ENCODE peak calls at places on chromosomes 12 and 14, in ten cellular contexts. One of them, this sample, is unnamed.

GRCh38 chr12:386651-387050 is 2.5 kb downstream of the KDM5A start:
- DNase-seq in activated CD4-positive, CD25-positive, alpha-beta regulatory T cell: no peak
- DNase-seq in H7: no peak
- DNase-seq in stromal cell of bone marrow: no peak
- DNase-seq in ascending aorta: no peak
- DNase-seq in mesendoderm: peak
- DNase-seq in foreskin keratinocyte: no peak
- DNase-seq in tibial nerve: no peak
- DNase-seq in left cardiac atrium: no peak
- DNase-seq in stimulated activated CD8-positive, alpha-beta memory T cell treated with anti-CD3 and anti-CD28 coated beads, Interleukin-2, amount 100 ng/mL, for 48 hours: no peak
- DNase-seq in this sample: no peak

GRCh38 chr12:119153477-119154434 is 25.0 kb upstream of the HSPB8 start:
- DNase-seq in tibial nerve: no peak
- DNase-seq in left cardiac atrium: peak
- DNase-seq in mesendoderm: peak
- DNase-seq in ascending aorta: no peak
- DNase-seq in activated CD4-positive, CD25-positive, alpha-beta regulatory T cell: no peak
- DNase-seq in foreskin keratinocyte: no peak
- DNase-seq in stimulated activated CD8-positive, alpha-beta memory T cell treated with anti-CD3 and anti-CD28 coated beads, Interleukin-2, amount 100 ng/mL, for 48 hours: no peak
- DNase-seq in stromal cell of bone marrow: peak
- DNase-seq in H7: peak
- DNase-seq in this sample: no peak

GRCh38 chr12:115885040-115885439 is 392.5 kb downstream of the MED13L start:
- DNase-seq in foreskin keratinocyte: no peak
- DNase-seq in ascending aorta: no peak
- DNase-seq in mesendoderm: no peak
- DNase-seq in tibial nerve: no peak
- DNase-seq in stromal cell of bone marrow: no peak
- DNase-seq in activated CD4-positive, CD25-positive, alpha-beta regulatory T cell: no peak
- DNase-seq in H7: no peak
- DNase-seq in stimulated activated CD8-positive, alpha-beta memory T cell treated with anti-CD3 and anti-CD28 coated beads, Interleukin-2, amount 100 ng/mL, for 48 hours: no peak
- DNase-seq in left cardiac atrium: no peak
- DNase-seq in this sample: no peak

GRCh38 chr14:101808020-101808641 is 46.6 kb downstream of the PPP2R5C start:
- DNase-seq in stromal cell of bone marrow: no peak
- DNase-seq in activated CD4-positive, CD25-positive, alpha-beta regulatory T cell: no peak
- DNase-seq in H7: peak
- DNase-seq in stimulated activated CD8-positive, alpha-beta memory T cell treated with anti-CD3 and anti-CD28 coated beads, Interleukin-2, amount 100 ng/mL, for 48 hours: no peak
- DNase-seq in mesendoderm: peak
- DNase-seq in foreskin keratinocyte: no peak
- DNase-seq in left cardiac atrium: no peak
- DNase-seq in ascending aorta: no peak
- DNase-seq in tibial nerve: no peak
- DNase-seq in this sample: no peak

GRCh38 chr12:42568952-42569916 is 20.3 kb downstream of the PRICKLE1 start:
- DNase-seq in mesendoderm: peak
- DNase-seq in foreskin keratinocyte: no peak
- DNase-seq in stimulated activated CD8-positive, alpha-beta memory T cell treated with anti-CD3 and anti-CD28 coated beads, Interleukin-2, amount 100 ng/mL, for 48 hours: no peak
- DNase-seq in stromal cell of bone marrow: no peak
- DNase-seq in left cardiac atrium: no peak
- DNase-seq in ascending aorta: no peak
- DNase-seq in H7: no peak
- DNase-seq in activated CD4-positive, CD25-positive, alpha-beta regulatory T cell: no peak
- DNase-seq in tibial nerve: no peak
- DNase-seq in this sample: peak

GRCh38 chr12:39878753-39879152 is 227.1 kb downstream of the SLC2A13 start:
- DNase-seq in foreskin keratinocyte: no peak
- DNase-seq in H7: no peak
- DNase-seq in mesendoderm: peak
- DNase-seq in stromal cell of bone marrow: no peak
- DNase-seq in activated CD4-positive, CD25-positive, alpha-beta regulatory T cell: no peak
- DNase-seq in left cardiac atrium: no peak
- DNase-seq in stimulated activated CD8-positive, alpha-beta memory T cell treated with anti-CD3 and anti-CD28 coated beads, Interleukin-2, amount 100 ng/mL, for 48 hours: no peak
- DNase-seq in tibial nerve: no peak
- DNase-seq in ascending aorta: no peak
- DNase-seq in this sample: no peak

GRCh38 chr12:67391034-67391433 is 121.9 kb downstream of the CAND1 start:
- DNase-seq in left cardiac atrium: no peak
- DNase-seq in H7: no peak
- DNase-seq in ascending aorta: no peak
- DNase-seq in tibial nerve: no peak
- DNase-seq in stromal cell of bone marrow: peak
- DNase-seq in foreskin keratinocyte: no peak
- DNase-seq in mesendoderm: no peak
- DNase-seq in activated CD4-positive, CD25-positive, alpha-beta regulatory T cell: no peak
- DNase-seq in stimulated activated CD8-positive, alpha-beta memory T cell treated with anti-CD3 and anti-CD28 coated beads, Interleukin-2, amount 100 ng/mL, for 48 hours: no peak
- DNase-seq in this sample: no peak

GRCh38 chr14:106201376-106201775 is 675.0 kb downstream of the TMEM121 start:
- DNase-seq in H7: no peak
- DNase-seq in left cardiac atrium: no peak
- DNase-seq in foreskin keratinocyte: no peak
- DNase-seq in stromal cell of bone marrow: no peak
- DNase-seq in activated CD4-positive, CD25-positive, alpha-beta regulatory T cell: no peak
- DNase-seq in stimulated activated CD8-positive, alpha-beta memory T cell treated with anti-CD3 and anti-CD28 coated beads, Interleukin-2, amount 100 ng/mL, for 48 hours: no peak
- DNase-seq in tibial nerve: no peak
- DNase-seq in ascending aorta: no peak
- DNase-seq in mesendoderm: no peak
- DNase-seq in this sample: no peak

GRCh38 chr12:52010152-52010622 is 3.4 kb downstream of the TAMALIN start:
- DNase-seq in stromal cell of bone marrow: peak
- DNase-seq in activated CD4-positive, CD25-positive, alpha-beta regulatory T cell: no peak
- DNase-seq in tibial nerve: peak
- DNase-seq in ascending aorta: no peak
- DNase-seq in mesendoderm: peak
- DNase-seq in stimulated activated CD8-positive, alpha-beta memory T cell treated with anti-CD3 and anti-CD28 coated beads, Interleukin-2, amount 100 ng/mL, for 48 hours: no peak
- DNase-seq in left cardiac atrium: peak
- DNase-seq in H7: peak
- DNase-seq in foreskin keratinocyte: no peak
- DNase-seq in this sample: no peak

GRCh38 chr12:10607885-10608458 is 5.4 kb downstream of the MAGOHB start:
- DNase-seq in mesendoderm: peak
- DNase-seq in activated CD4-positive, CD25-positive, alpha-beta regulatory T cell: no peak
- DNase-seq in ascending aorta: no peak
- DNase-seq in H7: peak
- DNase-seq in tibial nerve: no peak
- DNase-seq in left cardiac atrium: no peak
- DNase-seq in foreskin keratinocyte: no peak
- DNase-seq in stromal cell of bone marrow: no peak
- DNase-seq in stimulated activated CD8-positive, alpha-beta memory T cell treated with anti-CD3 and anti-CD28 coated beads, Interleukin-2, amount 100 ng/mL, for 48 hours: no peak
- DNase-seq in this sample: no peak

GRCh38 chr12:21613931-21614330 is 9.3 kb upstream of the GYS2 start:
- DNase-seq in H7: peak
- DNase-seq in left cardiac atrium: no peak
- DNase-seq in mesendoderm: peak
- DNase-seq in activated CD4-positive, CD25-positive, alpha-beta regulatory T cell: no peak
- DNase-seq in foreskin keratinocyte: no peak
- DNase-seq in ascending aorta: no peak
- DNase-seq in stromal cell of bone marrow: no peak
- DNase-seq in stimulated activated CD8-positive, alpha-beta memory T cell treated with anti-CD3 and anti-CD28 coated beads, Interleukin-2, amount 100 ng/mL, for 48 hours: no peak
- DNase-seq in tibial nerve: no peak
- DNase-seq in this sample: no peak

GRCh38 chr12:49292729-49293055 is 2.3 kb upstream of the PRPH start:
- DNase-seq in mesendoderm: no peak
- DNase-seq in activated CD4-positive, CD25-positive, alpha-beta regulatory T cell: no peak
- DNase-seq in tibial nerve: no peak
- DNase-seq in foreskin keratinocyte: no peak
- DNase-seq in stimulated activated CD8-positive, alpha-beta memory T cell treated with anti-CD3 and anti-CD28 coated beads, Interleukin-2, amount 100 ng/mL, for 48 hours: no peak
- DNase-seq in H7: no peak
- DNase-seq in left cardiac atrium: no peak
- DNase-seq in ascending aorta: no peak
- DNase-seq in stromal cell of bone marrow: no peak
- DNase-seq in this sample: no peak

GRCh38 chr14:77641534-77642341 is 25.3 kb upstream of the SPTLC2 start:
- DNase-seq in activated CD4-positive, CD25-positive, alpha-beta regulatory T cell: peak
- DNase-seq in mesendoderm: no peak
- DNase-seq in stromal cell of bone marrow: no peak
- DNase-seq in stimulated activated CD8-positive, alpha-beta memory T cell treated with anti-CD3 and anti-CD28 coated beads, Interleukin-2, amount 100 ng/mL, for 48 hours: peak
- DNase-seq in tibial nerve: peak
- DNase-seq in left cardiac atrium: peak
- DNase-seq in H7: peak
- DNase-seq in ascending aorta: no peak
- DNase-seq in foreskin keratinocyte: no peak
- DNase-seq in this sample: peak

GRCh38 chr14:64478634-64479250 is 13.4 kb downstream of the AKAP5 start:
- DNase-seq in stromal cell of bone marrow: no peak
- DNase-seq in tibial nerve: no peak
- DNase-seq in stimulated activated CD8-positive, alpha-beta memory T cell treated with anti-CD3 and anti-CD28 coated beads, Interleukin-2, amount 100 ng/mL, for 48 hours: no peak
- DNase-seq in H7: no peak
- DNase-seq in foreskin keratinocyte: no peak
- DNase-seq in activated CD4-positive, CD25-positive, alpha-beta regulatory T cell: no peak
- DNase-seq in ascending aorta: no peak
- DNase-seq in mesendoderm: no peak
- DNase-seq in left cardiac atrium: no peak
- DNase-seq in this sample: peak

GRCh38 chr12:45049912-45050318 is 984 bp downstream of the DBX2 start:
- DNase-seq in activated CD4-positive, CD25-positive, alpha-beta regulatory T cell: no peak
- DNase-seq in ascending aorta: no peak
- DNase-seq in stromal cell of bone marrow: no peak
- DNase-seq in foreskin keratinocyte: peak
- DNase-seq in H7: no peak
- DNase-seq in stimulated activated CD8-positive, alpha-beta memory T cell treated with anti-CD3 and anti-CD28 coated beads, Interleukin-2, amount 100 ng/mL, for 48 hours: no peak
- DNase-seq in mesendoderm: peak
- DNase-seq in left cardiac atrium: peak
- DNase-seq in tibial nerve: no peak
- DNase-seq in this sample: no peak

GRCh38 chr12:97148941-97149559 is 242.0 kb downstream of the NEDD1 start:
- DNase-seq in mesendoderm: peak
- DNase-seq in stromal cell of bone marrow: no peak
- DNase-seq in left cardiac atrium: peak
- DNase-seq in activated CD4-positive, CD25-positive, alpha-beta regulatory T cell: peak
- DNase-seq in stimulated activated CD8-positive, alpha-beta memory T cell treated with anti-CD3 and anti-CD28 coated beads, Interleukin-2, amount 100 ng/mL, for 48 hours: peak
- DNase-seq in ascending aorta: no peak
- DNase-seq in tibial nerve: peak
- DNase-seq in foreskin keratinocyte: no peak
- DNase-seq in H7: peak
- DNase-seq in this sample: no peak

GRCh38 chr12:53230971-53231858 is 794 bp downstream of the RARG start:
- DNase-seq in stimulated activated CD8-positive, alpha-beta memory T cell treated with anti-CD3 and anti-CD28 coated beads, Interleukin-2, amount 100 ng/mL, for 48 hours: no peak
- DNase-seq in foreskin keratinocyte: no peak
- DNase-seq in left cardiac atrium: peak
- DNase-seq in stromal cell of bone marrow: no peak
- DNase-seq in H7: peak
- DNase-seq in mesendoderm: no peak
- DNase-seq in ascending aorta: no peak
- DNase-seq in activated CD4-positive, CD25-positive, alpha-beta regulatory T cell: no peak
- DNase-seq in tibial nerve: no peak
- DNase-seq in this sample: no peak

GRCh38 chr14:71070169-71070568 is 162.9 kb downstream of the PCNX1 start:
- DNase-seq in stromal cell of bone marrow: peak
- DNase-seq in stimulated activated CD8-positive, alpha-beta memory T cell treated with anti-CD3 and anti-CD28 coated beads, Interleukin-2, amount 100 ng/mL, for 48 hours: no peak
- DNase-seq in H7: no peak
- DNase-seq in activated CD4-positive, CD25-positive, alpha-beta regulatory T cell: no peak
- DNase-seq in left cardiac atrium: no peak
- DNase-seq in ascending aorta: no peak
- DNase-seq in foreskin keratinocyte: peak
- DNase-seq in tibial nerve: no peak
- DNase-seq in mesendoderm: no peak
- DNase-seq in this sample: no peak

GRCh38 chr14:31992051-31992450 is 85.1 kb upstream of the ARHGAP5 start:
- DNase-seq in stimulated activated CD8-positive, alpha-beta memory T cell treated with anti-CD3 and anti-CD28 coated beads, Interleukin-2, amount 100 ng/mL, for 48 hours: no peak
- DNase-seq in stromal cell of bone marrow: peak
- DNase-seq in mesendoderm: no peak
- DNase-seq in H7: no peak
- DNase-seq in left cardiac atrium: no peak
- DNase-seq in activated CD4-positive, CD25-positive, alpha-beta regulatory T cell: no peak
- DNase-seq in tibial nerve: no peak
- DNase-seq in foreskin keratinocyte: peak
- DNase-seq in ascending aorta: no peak
- DNase-seq in this sample: no peak

GRCh38 chr12:55068416-55069010 is 48.7 kb downstream of the NEUROD4 start:
- DNase-seq in stromal cell of bone marrow: peak
- DNase-seq in tibial nerve: no peak
- DNase-seq in mesendoderm: peak
- DNase-seq in H7: peak
- DNase-seq in left cardiac atrium: no peak
- DNase-seq in stimulated activated CD8-positive, alpha-beta memory T cell treated with anti-CD3 and anti-CD28 coated beads, Interleukin-2, amount 100 ng/mL, for 48 hours: no peak
- DNase-seq in activated CD4-positive, CD25-positive, alpha-beta regulatory T cell: no peak
- DNase-seq in ascending aorta: no peak
- DNase-seq in foreskin keratinocyte: peak
- DNase-seq in this sample: no peak

GRCh38 chr12:5965950-5966383 is 20.9 kb upstream of the ANO2 start:
- DNase-seq in ascending aorta: no peak
- DNase-seq in tibial nerve: no peak
- DNase-seq in mesendoderm: peak
- DNase-seq in left cardiac atrium: peak
- DNase-seq in foreskin keratinocyte: no peak
- DNase-seq in activated CD4-positive, CD25-positive, alpha-beta regulatory T cell: peak
- DNase-seq in H7: peak
- DNase-seq in stromal cell of bone marrow: peak
- DNase-seq in stimulated activated CD8-positive, alpha-beta memory T cell treated with anti-CD3 and anti-CD28 coated beads, Interleukin-2, amount 100 ng/mL, for 48 hours: peak
- DNase-seq in this sample: peak

GRCh38 chr12:121812320-121812871 is 8.6 kb downstream of the SETD1B start:
- DNase-seq in left cardiac atrium: peak
- DNase-seq in tibial nerve: peak
- DNase-seq in foreskin keratinocyte: no peak
- DNase-seq in stromal cell of bone marrow: no peak
- DNase-seq in stimulated activated CD8-positive, alpha-beta memory T cell treated with anti-CD3 and anti-CD28 coated beads, Interleukin-2, amount 100 ng/mL, for 48 hours: no peak
- DNase-seq in activated CD4-positive, CD25-positive, alpha-beta regulatory T cell: no peak
- DNase-seq in H7: peak
- DNase-seq in ascending aorta: no peak
- DNase-seq in mesendoderm: peak
- DNase-seq in this sample: no peak

GRCh38 chr12:107320929-107321618 is 227.7 kb upstream of the CRY1 start:
- DNase-seq in activated CD4-positive, CD25-positive, alpha-beta regulatory T cell: peak
- DNase-seq in stimulated activated CD8-positive, alpha-beta memory T cell treated with anti-CD3 and anti-CD28 coated beads, Interleukin-2, amount 100 ng/mL, for 48 hours: peak
- DNase-seq in left cardiac atrium: peak
- DNase-seq in stromal cell of bone marrow: no peak
- DNase-seq in mesendoderm: peak
- DNase-seq in ascending aorta: no peak
- DNase-seq in tibial nerve: no peak
- DNase-seq in H7: peak
- DNase-seq in foreskin keratinocyte: peak
- DNase-seq in this sample: no peak

GRCh38 chr12:49489720-49490119 is 49.1 kb upstream of the KCNH3 start:
- DNase-seq in stimulated activated CD8-positive, alpha-beta memory T cell treated with anti-CD3 and anti-CD28 coated beads, Interleukin-2, amount 100 ng/mL, for 48 hours: no peak
- DNase-seq in activated CD4-positive, CD25-positive, alpha-beta regulatory T cell: no peak
- DNase-seq in stromal cell of bone marrow: no peak
- DNase-seq in left cardiac atrium: no peak
- DNase-seq in mesendoderm: no peak
- DNase-seq in ascending aorta: no peak
- DNase-seq in H7: peak
- DNase-seq in foreskin keratinocyte: peak
- DNase-seq in tibial nerve: no peak
- DNase-seq in this sample: no peak

GRCh38 chr12:119419371-119419770 is 84.8 kb downstream of the CCDC60 start:
- DNase-seq in ascending aorta: no peak
- DNase-seq in H7: no peak
- DNase-seq in activated CD4-positive, CD25-positive, alpha-beta regulatory T cell: no peak
- DNase-seq in stromal cell of bone marrow: no peak
- DNase-seq in foreskin keratinocyte: no peak
- DNase-seq in left cardiac atrium: no peak
- DNase-seq in stimulated activated CD8-positive, alpha-beta memory T cell treated with anti-CD3 and anti-CD28 coated beads, Interleukin-2, amount 100 ng/mL, for 48 hours: no peak
- DNase-seq in mesendoderm: no peak
- DNase-seq in tibial nerve: no peak
- DNase-seq in this sample: no peak

GRCh38 chr12:98896938-98897337 is 251.8 kb downstream of the APAF1 start:
- DNase-seq in activated CD4-positive, CD25-positive, alpha-beta regulatory T cell: no peak
- DNase-seq in tibial nerve: no peak
- DNase-seq in mesendoderm: peak
- DNase-seq in stimulated activated CD8-positive, alpha-beta memory T cell treated with anti-CD3 and anti-CD28 coated beads, Interleukin-2, amount 100 ng/mL, for 48 hours: no peak
- DNase-seq in stromal cell of bone marrow: no peak
- DNase-seq in left cardiac atrium: no peak
- DNase-seq in ascending aorta: no peak
- DNase-seq in foreskin keratinocyte: no peak
- DNase-seq in H7: peak
- DNase-seq in this sample: no peak

GRCh38 chr12:116346751-116347150 is 69.3 kb upstream of the MED13L start:
- DNase-seq in stromal cell of bone marrow: peak
- DNase-seq in H7: no peak
- DNase-seq in foreskin keratinocyte: peak
- DNase-seq in tibial nerve: no peak
- DNase-seq in left cardiac atrium: peak
- DNase-seq in activated CD4-positive, CD25-positive, alpha-beta regulatory T cell: no peak
- DNase-seq in mesendoderm: no peak
- DNase-seq in ascending aorta: no peak
- DNase-seq in stimulated activated CD8-positive, alpha-beta memory T cell treated with anti-CD3 and anti-CD28 coated beads, Interleukin-2, amount 100 ng/mL, for 48 hours: no peak
- DNase-seq in this sample: no peak

GRCh38 chr12:47080725-47081502 is 1.2 kb upstream of the AMIGO2 start:
- DNase-seq in activated CD4-positive, CD25-positive, alpha-beta regulatory T cell: peak
- DNase-seq in foreskin keratinocyte: no peak
- DNase-seq in tibial nerve: peak
- DNase-seq in stromal cell of bone marrow: no peak
- DNase-seq in H7: peak
- DNase-seq in left cardiac atrium: peak
- DNase-seq in stimulated activated CD8-positive, alpha-beta memory T cell treated with anti-CD3 and anti-CD28 coated beads, Interleukin-2, amount 100 ng/mL, for 48 hours: peak
- DNase-seq in ascending aorta: peak
- DNase-seq in mesendoderm: peak
- DNase-seq in this sample: peak